ENCODE peak calls at places on chromosomes 13 and 19, in eight cellular contexts. L is fibroblast of the conjunctiva; E is fibroblast of mammary gland; V is heart right ventricle; R is activated B cell treated with CpG ODN at 0.5 μM for 24 hours; Q is GM23248; C is DMS 273 treated with DMSO at 0.1 percent for 48 hours; M is activated T-cell treated with anti-CD3 and anti-CD28 coated beads, Interleukin-2, amount 50 U/mL, for 72 hours. K is an unnamed sample.

GRCh38 chr19:41426116-41426841 is 895 bp downstream of the B3GNT8 start:
- DNase-seq in L (no peak), C (no peak), Q (peak; percentile 10), E (no peak), M (no peak), V (no peak), R (no peak), K (no peak)

GRCh38 chr13:42400188-42400833 is 128.4 kb downstream of the AKAP11 start:
- DNase-seq in R (no peak), Q (no peak), C (no peak), L (no peak), E (no peak), V (no peak), M (no peak), K (no peak)

GRCh38 chr19:2391118-2391725 is 31.2 kb downstream of the TMPRSS9 start:
- DNase-seq in V (peak; percentile 35), C (no peak), R (no peak), Q (peak; percentile 84), E (peak; percentile 80), M (peak; percentile 33), L (peak; percentile 53), K (peak; percentile 58)

GRCh38 chr13:114022309-114022669 is 48.4 kb upstream of the C13orf46 start:
- DNase-seq in R (no peak), E (no peak), M (no peak), Q (no peak), C (no peak), L (no peak), V (no peak), K (no peak)

GRCh38 chr13:109844396-109844795 is 58.0 kb upstream of the IRS2 start:
- DNase-seq in E (peak; percentile 63), R (no peak), Q (peak; percentile 52), C (no peak), M (no peak), L (peak; percentile 17), V (no peak), K (no peak)

GRCh38 chr13:55244991-55245644 is 1895.6 kb upstream of the PRR20A start:
- DNase-seq in R (no peak), C (no peak), L (no peak), E (peak; percentile 0), M (no peak), V (no peak), Q (no peak), K (no peak)

GRCh38 chr13:105925496-105925895 is 610.0 kb downstream of the EFNB2 start:
- DNase-seq in Q (peak; percentile 45), R (no peak), L (peak; percentile 33), V (no peak), C (no peak), M (no peak), E (peak; percentile 85), K (no peak)

GRCh38 chr19:39131255-39131755 is 5.7 kb downstream of the PAK4 start:
- DNase-seq in M (no peak), E (peak; percentile 22), R (no peak), V (peak; percentile 67), Q (no peak), C (no peak), L (no peak), K (no peak)

GRCh38 chr13:76329004-76329403 is 557.2 kb downstream of the KCTD12 start:
- DNase-seq in M (no peak), C (no peak), L (no peak), Q (no peak), E (no peak), R (no peak), V (no peak), K (no peak)

GRCh38 chr13:49858183-49858856 is 65.8 kb upstream of the KPNA3 start:
- DNase-seq in L (peak; percentile 93), R (no peak), C (no peak), M (no peak), E (peak; percentile 98), Q (peak; percentile 96), V (no peak), K (no peak)

GRCh38 chr13:64591981-64592380 is 2638.2 kb downstream of the PCDH9 start:
- DNase-seq in L (peak; percentile 2), C (no peak), R (no peak), Q (peak; percentile 44), M (no peak), E (peak; percentile 3), V (no peak), K (no peak)

GRCh38 chr19:8261881-8262280 is 46.3 kb downstream of the CD320 start:
- DNase-seq in M (no peak), R (no peak), V (no peak), E (no peak), C (no peak), Q (no peak), L (no peak), K (no peak)

GRCh38 chr19:10363789-10364281 is 16.5 kb downstream of the TYK2 start:
- DNase-seq in C (no peak), L (no peak), E (no peak), Q (no peak), V (no peak), R (no peak), M (no peak), K (no peak)

GRCh38 chr19:17544418-17544817 is 11.0 kb upstream of the COLGALT1 start:
- DNase-seq in V (no peak), E (no peak), M (no peak), C (no peak), L (no peak), R (no peak), Q (no peak), K (no peak)

GRCh38 chr19:50713556-50714236 is 5.9 kb downstream of the SHANK1 start:
- DNase-seq in C (no peak), L (no peak), Q (no peak), V (no peak), M (no peak), E (no peak), R (no peak), K (no peak)

GRCh38 chr13:27442071-27442647 is 8.2 kb downstream of the MTIF3 start:
- DNase-seq in V (no peak), Q (no peak), M (peak; percentile 30), L (no peak), E (no peak), C (no peak), R (no peak), K (no peak)

GRCh38 chr13:23430664-23431063 is 2.8 kb downstream of the SACS start:
- DNase-seq in C (no peak), M (no peak), E (no peak), R (no peak), L (no peak), Q (no peak), V (no peak), K (no peak)

GRCh38 chr13:21240586-21240985 is 64.1 kb downstream of the MRPL57 start:
- DNase-seq in M (no peak), V (no peak), C (no peak), Q (peak; percentile 87), R (no peak), E (peak; percentile 82), L (no peak), K (no peak)

GRCh38 chr13:37492741-37493514 is 105.6 kb downstream of the POSTN start:
- DNase-seq in M (no peak), E (peak; percentile 69), V (no peak), L (no peak), C (no peak), Q (peak; percentile 87), R (no peak), K (no peak)

GRCh38 chr13:73056054-73056962 is 2.5 kb upstream of the KLF5 start:
- DNase-seq in L (peak; percentile 44), Q (peak; percentile 67), V (no peak), R (no peak), E (peak; percentile 80), C (no peak), M (no peak), K (no peak)

GRCh38 chr19:7874080-7874856 is at the start of gene PRR36:
- DNase-seq in M (peak; percentile 38), C (peak; percentile 22), V (no peak), L (no peak), Q (no peak), R (no peak), E (no peak), K (no peak)

GRCh38 chr13:26679945-26680516 is 80.6 kb downstream of the GPR12 start:
- DNase-seq in Q (no peak), L (no peak), C (peak; percentile 2), R (no peak), V (no peak), M (no peak), E (peak; percentile 11), K (no peak)

GRCh38 chr19:23273594-23274412 is 23.6 kb upstream of the ZNF724 start:
- DNase-seq in Q (peak; percentile 93), E (peak; percentile 84), V (peak; percentile 92), R (peak; percentile 89), L (peak; percentile 71), C (peak; percentile 90), M (peak; percentile 92), K (peak; percentile 95)

GRCh38 chr19:1151917-1152601 is 22.0 kb downstream of the SBNO2 start:
- DNase-seq in M (no peak), C (no peak), L (no peak), E (no peak), V (peak; percentile 84), Q (peak; percentile 80), R (no peak), K (no peak)

GRCh38 chr19:11159598-11160001 is 4.0 kb upstream of the SPC24 start:
- DNase-seq in E (peak; percentile 65), R (no peak), V (no peak), M (no peak), C (no peak), Q (peak; percentile 43), L (no peak), K (no peak)

GRCh38 chr19:49474545-49474930 is 523 bp downstream of the FLT3LG start:
- DNase-seq in M (no peak), E (no peak), C (no peak), L (no peak), Q (no peak), R (no peak), V (no peak), K (no peak)

GRCh38 chr13:44575035-44575434 is 1.1 kb downstream of the TSC22D1 start:
- DNase-seq in L (no peak), M (no peak), R (no peak), C (no peak), E (no peak), V (no peak), Q (no peak), K (no peak)

GRCh38 chr13:79528356-79528755 is 47.4 kb downstream of the NDFIP2 start:
- DNase-seq in L (no peak), V (no peak), M (no peak), C (no peak), E (peak; percentile 21), R (no peak), Q (no peak), K (no peak)

GRCh38 chr13:110936519-110936918 is 21.6 kb upstream of the ANKRD10 start:
- DNase-seq in E (no peak), V (no peak), C (no peak), L (no peak), Q (no peak), M (no peak), R (no peak), K (no peak)

GRCh38 chr13:64749301-64749700 is 2480.8 kb downstream of the PCDH9 start:
- DNase-seq in C (no peak), E (no peak), L (no peak), V (no peak), R (no peak), Q (no peak), M (no peak), K (no peak)

GRCh38 chr19:45485301-45486077 is 11.4 kb downstream of the RTN2 start:
- DNase-seq in R (peak; percentile 96), E (peak; percentile 92), V (peak; percentile 98), C (peak; percentile 90), Q (peak; percentile 98), M (peak; percentile 99), L (peak; percentile 93), K (peak; percentile 89)

GRCh38 chr13:26837102-26837501 is 76.5 kb upstream of the GPR12 start:
- DNase-seq in Q (no peak), C (no peak), E (no peak), V (no peak), M (no peak), L (no peak), R (no peak), K (no peak)

GRCh38 chr13:62524061-62524460 is 1108.4 kb upstream of the PCDH20 start:
- DNase-seq in R (no peak), C (no peak), M (no peak), V (no peak), L (no peak), Q (no peak), E (no peak), K (no peak)

GRCh38 chr19:4710281-4710600 is 13.4 kb downstream of the DPP9 start:
- DNase-seq in C (no peak), L (no peak), Q (no peak), M (no peak), E (no peak), V (no peak), R (no peak), K (no peak)

K was measured in germinal center.